ENCODE peak calls at places on chromosome 9, in six cellular contexts. One of them, this sample, is unnamed.

GRCh38 chr9:123727332-123727731 is 202.6 kb downstream of the DENND1A start:
- DNase-seq in AG08395: no peak
- DNase-seq in glomerular endothelial cell: no peak
- DNase-seq in activated gamma-delta T cell treated with anti-CD3 and anti-CD28 coated beads, Interleukin-2, amount 50 U/mL, for 16 hours: no peak
- DNase-seq in stimulated activated CD4-positive, alpha-beta T cell treated with anti-CD3 and anti-CD28 coated beads, TNF-alpha, amount 100 ng/mL, for 4 hours: no peak
- DNase-seq in HepG2: no peak
- DNase-seq in this sample: no peak

GRCh38 chr9:36101916-36102741 is 34.4 kb upstream of the GLIPR2 start:
- DNase-seq in AG08395: peak; percentile 88
- DNase-seq in glomerular endothelial cell: peak; percentile 33
- DNase-seq in activated gamma-delta T cell treated with anti-CD3 and anti-CD28 coated beads, Interleukin-2, amount 50 U/mL, for 16 hours: no peak
- DNase-seq in stimulated activated CD4-positive, alpha-beta T cell treated with anti-CD3 and anti-CD28 coated beads, TNF-alpha, amount 100 ng/mL, for 4 hours: no peak
- DNase-seq in HepG2: peak; percentile 57
- DNase-seq in this sample: peak; percentile 74

GRCh38 chr9:36290996-36291395 is 32.7 kb upstream of the GNE start:
- DNase-seq in AG08395: no peak
- DNase-seq in glomerular endothelial cell: no peak
- DNase-seq in activated gamma-delta T cell treated with anti-CD3 and anti-CD28 coated beads, Interleukin-2, amount 50 U/mL, for 16 hours: no peak
- DNase-seq in stimulated activated CD4-positive, alpha-beta T cell treated with anti-CD3 and anti-CD28 coated beads, TNF-alpha, amount 100 ng/mL, for 4 hours: no peak
- DNase-seq in HepG2: no peak
- DNase-seq in this sample: no peak

GRCh38 chr9:119698535-119698934 is 329.3 kb upstream of the BRINP1 start:
- DNase-seq in AG08395: no peak
- DNase-seq in glomerular endothelial cell: no peak
- DNase-seq in activated gamma-delta T cell treated with anti-CD3 and anti-CD28 coated beads, Interleukin-2, amount 50 U/mL, for 16 hours: no peak
- DNase-seq in stimulated activated CD4-positive, alpha-beta T cell treated with anti-CD3 and anti-CD28 coated beads, TNF-alpha, amount 100 ng/mL, for 4 hours: no peak
- DNase-seq in HepG2: no peak
- DNase-seq in this sample: no peak

GRCh38 chr9:129206921-129207320 is 28.9 kb upstream of the IER5L start:
- DNase-seq in AG08395: no peak
- DNase-seq in glomerular endothelial cell: no peak
- DNase-seq in activated gamma-delta T cell treated with anti-CD3 and anti-CD28 coated beads, Interleukin-2, amount 50 U/mL, for 16 hours: no peak
- DNase-seq in stimulated activated CD4-positive, alpha-beta T cell treated with anti-CD3 and anti-CD28 coated beads, TNF-alpha, amount 100 ng/mL, for 4 hours: no peak
- DNase-seq in HepG2: no peak
- DNase-seq in this sample: no peak

GRCh38 chr9:134411451-134412297 is 85.4 kb downstream of the RXRA start:
- DNase-seq in AG08395: no peak
- DNase-seq in glomerular endothelial cell: no peak
- DNase-seq in activated gamma-delta T cell treated with anti-CD3 and anti-CD28 coated beads, Interleukin-2, amount 50 U/mL, for 16 hours: no peak
- DNase-seq in stimulated activated CD4-positive, alpha-beta T cell treated with anti-CD3 and anti-CD28 coated beads, TNF-alpha, amount 100 ng/mL, for 4 hours: no peak
- DNase-seq in HepG2: no peak
- DNase-seq in this sample: no peak

GRCh38 chr9:137477778-137478612 is 18.9 kb upstream of the NSMF start:
- DNase-seq in AG08395: no peak
- DNase-seq in glomerular endothelial cell: no peak
- DNase-seq in activated gamma-delta T cell treated with anti-CD3 and anti-CD28 coated beads, Interleukin-2, amount 50 U/mL, for 16 hours: no peak
- DNase-seq in stimulated activated CD4-positive, alpha-beta T cell treated with anti-CD3 and anti-CD28 coated beads, TNF-alpha, amount 100 ng/mL, for 4 hours: no peak
- DNase-seq in HepG2: no peak
- DNase-seq in this sample: no peak

GRCh38 chr9:134390537-134390936 is 64.3 kb downstream of the RXRA start:
- DNase-seq in AG08395: no peak
- DNase-seq in glomerular endothelial cell: no peak
- DNase-seq in activated gamma-delta T cell treated with anti-CD3 and anti-CD28 coated beads, Interleukin-2, amount 50 U/mL, for 16 hours: peak; percentile 64
- DNase-seq in stimulated activated CD4-positive, alpha-beta T cell treated with anti-CD3 and anti-CD28 coated beads, TNF-alpha, amount 100 ng/mL, for 4 hours: peak; percentile 57
- DNase-seq in HepG2: no peak
- DNase-seq in this sample: no peak

GRCh38 chr9:13529321-13530104 is 250.0 kb upstream of the MPDZ start:
- DNase-seq in AG08395: no peak
- DNase-seq in glomerular endothelial cell: no peak
- DNase-seq in activated gamma-delta T cell treated with anti-CD3 and anti-CD28 coated beads, Interleukin-2, amount 50 U/mL, for 16 hours: no peak
- DNase-seq in stimulated activated CD4-positive, alpha-beta T cell treated with anti-CD3 and anti-CD28 coated beads, TNF-alpha, amount 100 ng/mL, for 4 hours: no peak
- DNase-seq in HepG2: no peak
- DNase-seq in this sample: no peak

GRCh38 chr9:129550199-129550839 is 70.6 kb downstream of the C9orf50 start:
- DNase-seq in AG08395: peak; percentile 83
- DNase-seq in glomerular endothelial cell: no peak
- DNase-seq in activated gamma-delta T cell treated with anti-CD3 and anti-CD28 coated beads, Interleukin-2, amount 50 U/mL, for 16 hours: no peak
- DNase-seq in stimulated activated CD4-positive, alpha-beta T cell treated with anti-CD3 and anti-CD28 coated beads, TNF-alpha, amount 100 ng/mL, for 4 hours: no peak
- DNase-seq in HepG2: no peak
- DNase-seq in this sample: no peak

GRCh38 chr9:121267689-121268597 is at the start of gene GSN:
- DNase-seq in AG08395: peak; percentile 85
- DNase-seq in glomerular endothelial cell: no peak
- DNase-seq in activated gamma-delta T cell treated with anti-CD3 and anti-CD28 coated beads, Interleukin-2, amount 50 U/mL, for 16 hours: peak; percentile 29
- DNase-seq in stimulated activated CD4-positive, alpha-beta T cell treated with anti-CD3 and anti-CD28 coated beads, TNF-alpha, amount 100 ng/mL, for 4 hours: no peak
- DNase-seq in HepG2: peak; percentile 47
- DNase-seq in this sample: no peak

GRCh38 chr9:14417230-14417629 is 103.3 kb upstream of the NFIB start:
- DNase-seq in AG08395: no peak
- DNase-seq in glomerular endothelial cell: no peak
- DNase-seq in activated gamma-delta T cell treated with anti-CD3 and anti-CD28 coated beads, Interleukin-2, amount 50 U/mL, for 16 hours: no peak
- DNase-seq in stimulated activated CD4-positive, alpha-beta T cell treated with anti-CD3 and anti-CD28 coated beads, TNF-alpha, amount 100 ng/mL, for 4 hours: no peak
- DNase-seq in HepG2: no peak
- DNase-seq in this sample: no peak

GRCh38 chr9:104911029-104911607 is 16.8 kb downstream of the ABCA1 start:
- DNase-seq in AG08395: peak; percentile 51
- DNase-seq in glomerular endothelial cell: no peak
- DNase-seq in activated gamma-delta T cell treated with anti-CD3 and anti-CD28 coated beads, Interleukin-2, amount 50 U/mL, for 16 hours: no peak
- DNase-seq in stimulated activated CD4-positive, alpha-beta T cell treated with anti-CD3 and anti-CD28 coated beads, TNF-alpha, amount 100 ng/mL, for 4 hours: no peak
- DNase-seq in HepG2: peak; percentile 43
- DNase-seq in this sample: no peak

GRCh38 chr9:130198501-130199179 is 26.4 kb downstream of the NCS1 start:
- DNase-seq in AG08395: no peak
- DNase-seq in glomerular endothelial cell: no peak
- DNase-seq in activated gamma-delta T cell treated with anti-CD3 and anti-CD28 coated beads, Interleukin-2, amount 50 U/mL, for 16 hours: no peak
- DNase-seq in stimulated activated CD4-positive, alpha-beta T cell treated with anti-CD3 and anti-CD28 coated beads, TNF-alpha, amount 100 ng/mL, for 4 hours: no peak
- DNase-seq in HepG2: no peak
- DNase-seq in this sample: no peak

GRCh38 chr9:8880031-8880430 is 1080.5 kb upstream of the DMAC1 start:
- DNase-seq in AG08395: no peak
- DNase-seq in glomerular endothelial cell: no peak
- DNase-seq in activated gamma-delta T cell treated with anti-CD3 and anti-CD28 coated beads, Interleukin-2, amount 50 U/mL, for 16 hours: no peak
- DNase-seq in stimulated activated CD4-positive, alpha-beta T cell treated with anti-CD3 and anti-CD28 coated beads, TNF-alpha, amount 100 ng/mL, for 4 hours: no peak
- DNase-seq in HepG2: no peak
- DNase-seq in this sample: no peak

GRCh38 chr9:69122086-69122390 is 52.0 kb upstream of the TJP2 start:
- DNase-seq in AG08395: peak; percentile 55
- DNase-seq in glomerular endothelial cell: no peak
- DNase-seq in activated gamma-delta T cell treated with anti-CD3 and anti-CD28 coated beads, Interleukin-2, amount 50 U/mL, for 16 hours: peak; percentile 4
- DNase-seq in stimulated activated CD4-positive, alpha-beta T cell treated with anti-CD3 and anti-CD28 coated beads, TNF-alpha, amount 100 ng/mL, for 4 hours: peak; percentile 7
- DNase-seq in HepG2: peak; percentile 29
- DNase-seq in this sample: no peak

GRCh38 chr9:125409637-125410521 is 148.3 kb downstream of the GAPVD1 start:
- DNase-seq in AG08395: peak; percentile 59
- DNase-seq in glomerular endothelial cell: no peak
- DNase-seq in activated gamma-delta T cell treated with anti-CD3 and anti-CD28 coated beads, Interleukin-2, amount 50 U/mL, for 16 hours: no peak
- DNase-seq in stimulated activated CD4-positive, alpha-beta T cell treated with anti-CD3 and anti-CD28 coated beads, TNF-alpha, amount 100 ng/mL, for 4 hours: no peak
- DNase-seq in HepG2: peak; percentile 48
- DNase-seq in this sample: no peak

GRCh38 chr9:77084094-77084493 is 64.6 kb downstream of the FOXB2 start:
- DNase-seq in AG08395: no peak
- DNase-seq in glomerular endothelial cell: no peak
- DNase-seq in activated gamma-delta T cell treated with anti-CD3 and anti-CD28 coated beads, Interleukin-2, amount 50 U/mL, for 16 hours: no peak
- DNase-seq in stimulated activated CD4-positive, alpha-beta T cell treated with anti-CD3 and anti-CD28 coated beads, TNF-alpha, amount 100 ng/mL, for 4 hours: no peak
- DNase-seq in HepG2: no peak
- DNase-seq in this sample: no peak

GRCh38 chr9:34552986-34553385 is 30.2 kb upstream of the ENHO start:
- DNase-seq in AG08395: no peak
- DNase-seq in glomerular endothelial cell: no peak
- DNase-seq in activated gamma-delta T cell treated with anti-CD3 and anti-CD28 coated beads, Interleukin-2, amount 50 U/mL, for 16 hours: no peak
- DNase-seq in stimulated activated CD4-positive, alpha-beta T cell treated with anti-CD3 and anti-CD28 coated beads, TNF-alpha, amount 100 ng/mL, for 4 hours: no peak
- DNase-seq in HepG2: no peak
- DNase-seq in this sample: no peak

GRCh38 chr9:127163409-127163808 is 41.0 kb upstream of the ANGPTL2 start:
- DNase-seq in AG08395: peak; percentile 60
- DNase-seq in glomerular endothelial cell: peak; percentile 78
- DNase-seq in activated gamma-delta T cell treated with anti-CD3 and anti-CD28 coated beads, Interleukin-2, amount 50 U/mL, for 16 hours: no peak
- DNase-seq in stimulated activated CD4-positive, alpha-beta T cell treated with anti-CD3 and anti-CD28 coated beads, TNF-alpha, amount 100 ng/mL, for 4 hours: no peak
- DNase-seq in HepG2: peak; percentile 30
- DNase-seq in this sample: peak; percentile 90

GRCh38 chr9:899440-900184 is 58.1 kb downstream of the DMRT1 start:
- DNase-seq in AG08395: no peak
- DNase-seq in glomerular endothelial cell: no peak
- DNase-seq in activated gamma-delta T cell treated with anti-CD3 and anti-CD28 coated beads, Interleukin-2, amount 50 U/mL, for 16 hours: no peak
- DNase-seq in stimulated activated CD4-positive, alpha-beta T cell treated with anti-CD3 and anti-CD28 coated beads, TNF-alpha, amount 100 ng/mL, for 4 hours: no peak
- DNase-seq in HepG2: no peak
- DNase-seq in this sample: no peak

GRCh38 chr9:124180557-124180956 is 77.2 kb upstream of the NEK6 start:
- DNase-seq in AG08395: no peak
- DNase-seq in glomerular endothelial cell: no peak
- DNase-seq in activated gamma-delta T cell treated with anti-CD3 and anti-CD28 coated beads, Interleukin-2, amount 50 U/mL, for 16 hours: no peak
- DNase-seq in stimulated activated CD4-positive, alpha-beta T cell treated with anti-CD3 and anti-CD28 coated beads, TNF-alpha, amount 100 ng/mL, for 4 hours: no peak
- DNase-seq in HepG2: no peak
- DNase-seq in this sample: no peak

GRCh38 chr9:115385383-115386122 is 267.6 kb upstream of the TNC start:
- DNase-seq in AG08395: no peak
- DNase-seq in glomerular endothelial cell: no peak
- DNase-seq in activated gamma-delta T cell treated with anti-CD3 and anti-CD28 coated beads, Interleukin-2, amount 50 U/mL, for 16 hours: no peak
- DNase-seq in stimulated activated CD4-positive, alpha-beta T cell treated with anti-CD3 and anti-CD28 coated beads, TNF-alpha, amount 100 ng/mL, for 4 hours: no peak
- DNase-seq in HepG2: no peak
- DNase-seq in this sample: no peak

GRCh38 chr9:130583271-130583670 is 3.9 kb downstream of the FUBP3 start:
- DNase-seq in AG08395: no peak
- DNase-seq in glomerular endothelial cell: no peak
- DNase-seq in activated gamma-delta T cell treated with anti-CD3 and anti-CD28 coated beads, Interleukin-2, amount 50 U/mL, for 16 hours: no peak
- DNase-seq in stimulated activated CD4-positive, alpha-beta T cell treated with anti-CD3 and anti-CD28 coated beads, TNF-alpha, amount 100 ng/mL, for 4 hours: no peak
- DNase-seq in HepG2: no peak
- DNase-seq in this sample: no peak

GRCh38 chr9:89444212-89444611 is 53.7 kb downstream of the SEMA4D start:
- DNase-seq in AG08395: no peak
- DNase-seq in glomerular endothelial cell: no peak
- DNase-seq in activated gamma-delta T cell treated with anti-CD3 and anti-CD28 coated beads, Interleukin-2, amount 50 U/mL, for 16 hours: peak; percentile 54
- DNase-seq in stimulated activated CD4-positive, alpha-beta T cell treated with anti-CD3 and anti-CD28 coated beads, TNF-alpha, amount 100 ng/mL, for 4 hours: no peak
- DNase-seq in HepG2: no peak
- DNase-seq in this sample: no peak

GRCh38 chr9:93205045-93205768 is 21.3 kb downstream of the WNK2 start:
- DNase-seq in AG08395: peak; percentile 45
- DNase-seq in glomerular endothelial cell: no peak
- DNase-seq in activated gamma-delta T cell treated with anti-CD3 and anti-CD28 coated beads, Interleukin-2, amount 50 U/mL, for 16 hours: no peak
- DNase-seq in stimulated activated CD4-positive, alpha-beta T cell treated with anti-CD3 and anti-CD28 coated beads, TNF-alpha, amount 100 ng/mL, for 4 hours: no peak
- DNase-seq in HepG2: peak; percentile 48
- DNase-seq in this sample: no peak